ENCODE peak calls at places on chromosomes 6 and 20, in eight cellular contexts. D is uterus, A is lower leg skin, X is testis, I is IMR-90, Y is breast epithelium, T is body of pancreas, L is H54. K is an unnamed sample.

GRCh38 chr6:133567656-133568055 is 321.3 kb upstream of the TCF21 start:
- DNase-seq in L (no peak), T (no peak), Y (no peak), A (no peak), X (no peak), D (no peak), I (peak; percentile 76), K (no peak)

GRCh38 chr20:41174782-41175181 is 37.4 kb downstream of the PLCG1 start:
- DNase-seq in T (no peak), X (peak; percentile 44), L (no peak), A (peak; percentile 64), I (peak; percentile 34), Y (peak; percentile 36), D (peak; percentile 11), K (no peak)

GRCh38 chr20:3785240-3786125 is 1.1 kb downstream of the CENPB start:
- DNase-seq in A (peak; percentile 86), L (no peak), Y (no peak), X (no peak), I (no peak), D (no peak), T (peak; percentile 44), K (no peak)

GRCh38 chr20:59794555-59794954 is 138.9 kb downstream of the SYCP2 start:
- DNase-seq in L (no peak), X (no peak), A (no peak), T (no peak), I (no peak), D (no peak), Y (no peak), K (no peak)

GRCh38 chr20:62363920-62364851 is 2.9 kb downstream of the LAMA5 start:
- DNase-seq in D (peak; percentile 44), T (no peak), L (no peak), X (no peak), Y (no peak), I (no peak), A (peak; percentile 89), K (no peak)

GRCh38 chr6:119353696-119354095 is 4.1 kb upstream of the MAN1A1 start:
- DNase-seq in L (no peak), X (no peak), D (no peak), A (no peak), T (no peak), I (no peak), Y (no peak), K (no peak)

GRCh38 chr20:35015863-35016193 is 60.2 kb downstream of the MYH7B start:
- DNase-seq in T (no peak), X (no peak), D (no peak), I (no peak), L (no peak), A (no peak), Y (no peak), K (no peak)

GRCh38 chr6:148800535-148800934 is 53.7 kb downstream of the UST start:
- DNase-seq in L (no peak), T (no peak), A (no peak), Y (no peak), X (no peak), D (no peak), I (peak; percentile 28), K (no peak)

GRCh38 chr20:25447671-25448070 is 40.2 kb downstream of the GINS1 start:
- DNase-seq in D (no peak), L (no peak), Y (no peak), X (no peak), I (no peak), T (no peak), A (no peak), K (no peak)

GRCh38 chr6:162306616-162307015 is 420.9 kb downstream of the PRKN start:
- DNase-seq in L (no peak), X (no peak), D (no peak), I (no peak), Y (no peak), T (no peak), A (no peak), K (no peak)

GRCh38 chr6:13877116-13877515 is 47.6 kb upstream of the RNF182 start:
- DNase-seq in A (no peak), I (peak; percentile 71), D (no peak), X (no peak), L (no peak), Y (no peak), T (no peak), K (no peak)

GRCh38 chr6:140909156-140909555 is 1223.6 kb upstream of the GJE1 start:
- DNase-seq in Y (no peak), X (no peak), A (no peak), I (peak; percentile 77), L (no peak), D (no peak), T (no peak), K (no peak)

GRCh38 chr6:87151786-87152527 is 3.4 kb upstream of the ZNF292 start:
- DNase-seq in I (peak; percentile 31), X (peak; percentile 74), T (peak; percentile 67), D (peak; percentile 62), L (peak; percentile 23), Y (peak; percentile 58), A (peak; percentile 92), K (peak; percentile 79)
- TF ChIP-seq POLR2A in I (no peak), X (no peak), T (peak; percentile 28), D (peak; percentile 36), L (peak; percentile 18), Y (peak; percentile 17), A (no peak), K (peak; percentile 48)

GRCh38 chr6:11722805-11723631 is 55.6 kb downstream of the ADTRP start:
- DNase-seq in A (no peak), I (no peak), Y (no peak), L (no peak), T (no peak), D (no peak), X (no peak), K (no peak)
- TF ChIP-seq POLR2A in A (no peak), I (no peak), Y (no peak), L (no peak), T (no peak), D (no peak), X (no peak), K (no peak)

GRCh38 chr6:111173946-111174345 is 86.6 kb downstream of the SLC16A10 start:
- DNase-seq in D (no peak), X (no peak), A (no peak), Y (no peak), T (no peak), I (no peak), L (no peak), K (no peak)

GRCh38 chr6:111176763-111177099 is 89.4 kb downstream of the SLC16A10 start:
- DNase-seq in D (no peak), I (no peak), L (no peak), X (no peak), A (no peak), T (no peak), Y (no peak), K (no peak)

GRCh38 chr6:111175135-111175534 is 87.8 kb downstream of the SLC16A10 start:
- DNase-seq in X (no peak), L (no peak), I (no peak), T (no peak), Y (no peak), D (no peak), A (no peak), K (no peak)

GRCh38 chr6:111176038-111176762 is 88.9 kb downstream of the SLC16A10 start:
- DNase-seq in Y (no peak), L (no peak), X (no peak), T (peak; percentile 58), D (no peak), I (no peak), A (no peak), K (no peak)

DNA sequence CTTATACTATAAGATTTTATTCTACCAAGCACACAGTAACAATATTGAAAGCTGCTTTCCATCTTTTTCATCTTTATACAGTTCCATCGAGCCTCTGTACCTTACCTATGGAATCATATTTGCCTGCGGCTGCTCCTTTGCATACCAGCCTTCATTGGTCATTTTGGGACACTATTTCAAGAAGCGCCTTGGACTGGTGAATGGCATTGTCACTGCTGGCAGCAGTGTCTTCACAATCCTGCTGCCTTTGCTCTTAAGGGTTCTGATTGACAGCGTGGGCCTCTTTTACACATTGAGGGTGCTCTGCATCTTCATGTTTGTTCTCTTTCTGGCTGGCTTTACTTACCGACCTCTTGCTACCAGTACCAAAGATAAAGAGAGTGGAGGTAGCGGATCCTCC is 89.8 kb downstream of the SLC16A10 start:
- DNase-seq in I (no peak), Y (no peak), T (no peak), X (no peak), A (no peak), D (no peak), L (no peak), K (no peak)
- TF ChIP-seq POLR2A in I (no peak), Y (no peak), T (no peak), X (no peak), A (no peak), D (no peak), L (no peak), K (no peak)

GRCh38 chr20:50728486-50728980 is 2.8 kb upstream of the PARD6B start:
- DNase-seq in T (no peak), X (peak; percentile 2), L (no peak), D (no peak), Y (no peak), I (no peak), A (no peak), K (no peak)

GRCh38 chr20:50729925-50730764 is 1.2 kb upstream of the PARD6B start:
- DNase-seq in L (no peak), D (no peak), T (peak; percentile 34), Y (no peak), X (peak; percentile 24), A (peak; percentile 83), I (no peak), K (no peak)

GRCh38 chr20:50727792-50728485 is 3.4 kb upstream of the PARD6B start:
- DNase-seq in L (no peak), X (peak; percentile 10), Y (no peak), D (peak; percentile 15), I (no peak), T (peak; percentile 55), A (peak; percentile 72), K (no peak)

GRCh38 chr20:50730765-50731054 is 670 bp upstream of the PARD6B start:
- DNase-seq in L (no peak), D (no peak), X (no peak), A (no peak), I (no peak), Y (no peak), T (no peak), K (no peak)

GRCh38 chr20:50728981-50729874 is 2.2 kb upstream of the PARD6B start:
- DNase-seq in X (peak; percentile 13), Y (no peak), D (no peak), A (peak; percentile 68), I (no peak), L (no peak), T (peak; percentile 39), K (peak; percentile 41)
- TF ChIP-seq POLR2A in X (no peak), Y (no peak), D (no peak), A (no peak), I (no peak), L (no peak), T (no peak), K (no peak)